ENCODE peak calls at places on chromosomes 12 and 14, in ten cellular contexts. I is gastrocnemius medialis; T is lower leg skin; X is tibial nerve; Z is GM23338; M is BJ; V is naive thymus-derived CD4-positive, alpha-beta T cell; Q is heart right ventricle; E is lung; O is CD8-positive, alpha-beta T cell. N is an unnamed sample.

GRCh38 chr12:104142543-104142942 is 4.5 kb upstream of the NFYB start:
- DNase-seq in V (no peak), I (no peak), O (no peak), E (peak), X (no peak), Q (no peak), Z (peak), M (no peak), T (no peak), N (no peak)

GRCh38 chr14:69316449-69317391 is 56.8 kb downstream of the GALNT16 start:
- DNase-seq in O (no peak), E (peak), V (no peak), Q (peak), T (peak), X (peak), I (peak), M (peak), Z (no peak), N (peak)

GRCh38 chr12:132736378-132736777 is 25.3 kb downstream of the ANKLE2 start:
- DNase-seq in M (no peak), V (no peak), O (no peak), Z (no peak), T (no peak), Q (no peak), I (no peak), X (no peak), E (no peak), N (no peak)

GRCh38 chr14:29637406-29637805 is 290.2 kb downstream of the PRKD1 start:
- DNase-seq in I (peak), O (no peak), X (peak), E (peak), T (peak), M (no peak), Q (peak), V (no peak), Z (no peak), N (no peak)

GRCh38 chr12:93361159-93361919 is 16.4 kb upstream of the NUDT4 start:
- DNase-seq in M (no peak), I (peak), T (no peak), Q (peak), E (no peak), Z (peak), O (no peak), V (no peak), X (no peak), N (no peak)

GRCh38 chr14:37697489-37698121 is 102.2 kb downstream of the TTC6 start:
- DNase-seq in I (no peak), T (no peak), V (no peak), X (no peak), Z (no peak), M (peak), E (no peak), Q (no peak), O (no peak), N (no peak)

GRCh38 chr12:1911598-1912575 is 6.6 kb downstream of the CACNA2D4 start:
- DNase-seq in V (no peak), O (no peak), I (peak), M (no peak), Q (no peak), T (no peak), X (no peak), Z (no peak), E (peak), N (no peak)

GRCh38 chr14:60647081-60647836 is 2.0 kb downstream of the SIX1 start:
- DNase-seq in X (no peak), Z (peak), T (no peak), E (no peak), O (no peak), M (no peak), Q (no peak), V (no peak), I (peak), N (no peak)

GRCh38 chr12:57149309-57149900 is 2.0 kb upstream of the LRP1-AS start:
- DNase-seq in V (no peak), Z (no peak), I (peak), M (no peak), E (peak), X (peak), Q (peak), O (no peak), T (peak), N (peak)

GRCh38 chr12:57765003-57765697 is 1.7 kb downstream of the CYP27B1 start:
- DNase-seq in X (no peak), T (no peak), M (no peak), E (no peak), Q (no peak), I (no peak), V (no peak), Z (peak), O (no peak), N (peak)

GRCh38 chr14:76430475-76430980 is 54.6 kb downstream of the ESRRB start:
- DNase-seq in E (no peak), Z (no peak), X (no peak), V (no peak), M (no peak), T (no peak), O (no peak), Q (no peak), I (no peak), N (no peak)

GRCh38 chr12:103930787-103931536 is 752 bp downstream of the HSP90B1 start:
- DNase-seq in I (peak), E (peak), V (no peak), T (peak), O (peak), Q (peak), X (peak), Z (peak), M (no peak), N (peak)

GRCh38 chr12:50326636-50327284 is 43.4 kb upstream of the LIMA1 start:
- DNase-seq in I (no peak), V (no peak), O (no peak), T (no peak), Z (no peak), M (peak), X (peak), E (peak), Q (no peak), N (no peak)

GRCh38 chr12:66944365-66944764 is 265.5 kb upstream of the GRIP1 start:
- DNase-seq in Q (no peak), V (no peak), X (no peak), M (no peak), O (no peak), I (no peak), T (no peak), Z (no peak), E (no peak), N (no peak)

GRCh38 chr12:45730116-45730841 is 773 bp downstream of the ARID2 start:
- DNase-seq in Z (peak), I (peak), Q (peak), E (peak), V (peak), T (peak), M (no peak), X (peak), O (peak), N (peak)

GRCh38 chr12:13099066-13099909 is 4.2 kb downstream of the GSG1 start:
- DNase-seq in Q (peak), T (no peak), X (no peak), V (no peak), M (no peak), E (no peak), Z (no peak), I (peak), O (no peak), N (no peak)

GRCh38 chr14:59688224-59689170 is 111.9 kb upstream of the CCDC175 start:
- DNase-seq in Z (peak), I (no peak), E (no peak), Q (peak), T (no peak), M (no peak), O (no peak), V (no peak), X (peak), N (peak)

GRCh38 chr12:12172106-12172511 is 94.7 kb downstream of the LRP6 start:
- DNase-seq in Q (no peak), V (no peak), X (no peak), E (no peak), O (no peak), M (peak), T (peak), Z (no peak), I (no peak), N (no peak)

GRCh38 chr12:22046968-22047390 is 961 bp downstream of the CMAS start:
- DNase-seq in I (no peak), Q (no peak), Z (no peak), V (no peak), M (no peak), T (no peak), E (no peak), X (no peak), O (no peak), N (no peak)

GRCh38 chr12:11731042-11731357 is 81.5 kb downstream of the ETV6 start:
- DNase-seq in I (no peak), Q (no peak), E (no peak), Z (no peak), O (no peak), V (no peak), M (no peak), T (no peak), X (no peak), N (no peak)

GRCh38 chr12:71787574-71787973 is 32.9 kb downstream of the RAB21 start:
- DNase-seq in Z (no peak), X (no peak), M (no peak), I (no peak), Q (no peak), V (no peak), E (no peak), O (no peak), T (no peak), N (no peak)

GRCh38 chr12:99200711-99201384 is 446.7 kb upstream of the GARIN6 start:
- DNase-seq in O (no peak), I (no peak), M (no peak), V (no peak), Z (no peak), X (no peak), E (no peak), Q (no peak), T (no peak), N (no peak)

GRCh38 chr14:22882529-22883190 is 362 bp upstream of the REM2 start:
- DNase-seq in Q (no peak), M (no peak), X (no peak), I (no peak), O (no peak), T (no peak), E (peak), Z (peak), V (peak), N (peak)

GRCh38 chr14:22884721-22885523 is 1.9 kb downstream of the REM2 start:
- DNase-seq in I (no peak), Q (no peak), E (no peak), O (no peak), V (no peak), X (no peak), M (no peak), T (no peak), Z (no peak), N (peak)

GRCh38 chr14:22885975-22886374 is 3.0 kb downstream of the REM2 start:
- DNase-seq in Z (no peak), M (no peak), E (no peak), Q (no peak), T (no peak), V (no peak), X (no peak), O (no peak), I (no peak), N (no peak)

GRCh38 chr14:22882064-22882463 is 958 bp upstream of the REM2 start:
- DNase-seq in X (no peak), V (no peak), Q (no peak), O (no peak), M (no peak), Z (no peak), T (no peak), I (no peak), E (no peak), N (no peak)

DNA sequence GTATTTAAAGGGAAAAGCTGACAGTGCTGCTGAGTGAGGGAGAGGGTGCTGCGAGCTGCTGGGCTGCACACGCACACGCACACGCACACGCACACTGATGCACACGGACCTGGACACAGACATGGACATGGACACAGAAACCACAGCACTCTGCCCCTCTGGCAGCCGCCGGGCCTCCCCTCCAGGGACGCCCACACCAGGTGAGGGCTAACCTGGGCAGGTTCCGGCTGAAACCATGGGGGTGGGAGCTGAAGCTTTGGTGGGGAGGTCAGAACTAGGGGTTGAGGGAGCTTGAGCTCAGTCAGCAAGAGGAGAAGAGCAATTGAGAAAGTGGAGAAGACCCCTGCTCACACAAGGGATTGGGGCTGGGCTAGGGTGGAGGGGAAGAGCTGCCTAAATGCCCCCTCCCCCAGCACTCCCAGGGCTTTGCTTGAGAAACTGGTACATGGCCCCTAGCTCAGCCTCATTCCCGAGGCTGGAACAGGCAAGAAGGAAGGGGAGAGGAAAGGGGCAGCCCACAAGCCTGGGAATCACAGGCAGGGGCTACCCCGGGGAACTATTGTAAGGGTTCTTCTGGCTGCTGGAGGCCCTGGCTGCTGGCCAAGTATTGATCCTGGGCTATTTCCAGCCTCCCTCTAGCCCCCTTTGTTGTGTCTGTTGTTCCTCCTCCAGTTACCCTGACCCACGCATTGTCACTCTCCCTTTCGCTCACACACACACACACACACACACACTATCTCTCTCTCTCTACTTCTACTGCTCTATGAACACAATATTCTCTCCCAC is at the start of gene REM2:
- DNase-seq in I (no peak), X (no peak), T (no peak), M (no peak), O (no peak), E (no peak), Q (no peak), Z (peak), V (no peak), N (no peak)
- H3K4me3 ChIP-seq in I (no peak), X (no peak), T (no peak), M (no peak), O (no peak), E (no peak), Q (no peak), Z (peak), V (no peak), N (no peak)

GRCh38 chr14:89399157-89399556 is 17.9 kb downstream of the FOXN3 start:
- DNase-seq in V (no peak), X (no peak), E (no peak), O (no peak), Q (no peak), M (no peak), I (no peak), Z (no peak), T (no peak), N (no peak)
- H3K4me3 ChIP-seq in V (no peak), X (no peak), E (no peak), O (no peak), Q (peak), M (no peak), I (no peak), Z (no peak), T (no peak), N (no peak)

GRCh38 chr12:31749024-31749704 is 20.3 kb upstream of the AMN1 start:
- DNase-seq in O (no peak), X (peak), V (no peak), T (peak), M (peak), Z (peak), Q (peak), E (peak), I (peak), N (peak)
- H3K4me3 ChIP-seq in O (no peak), X (no peak), V (peak), T (no peak), M (no peak), Z (no peak), Q (no peak), E (no peak), I (no peak), N (no peak)

GRCh38 chr12:65534105-65534841 is 255.8 kb downstream of the MSRB3 start:
- DNase-seq in E (no peak), Q (no peak), I (no peak), M (no peak), V (no peak), X (no peak), Z (no peak), O (no peak), T (no peak), N (no peak)
- H3K4me3 ChIP-seq in E (no peak), Q (no peak), I (no peak), M (no peak), V (no peak), X (no peak), Z (no peak), O (no peak), T (no peak), N (no peak)

DNA sequence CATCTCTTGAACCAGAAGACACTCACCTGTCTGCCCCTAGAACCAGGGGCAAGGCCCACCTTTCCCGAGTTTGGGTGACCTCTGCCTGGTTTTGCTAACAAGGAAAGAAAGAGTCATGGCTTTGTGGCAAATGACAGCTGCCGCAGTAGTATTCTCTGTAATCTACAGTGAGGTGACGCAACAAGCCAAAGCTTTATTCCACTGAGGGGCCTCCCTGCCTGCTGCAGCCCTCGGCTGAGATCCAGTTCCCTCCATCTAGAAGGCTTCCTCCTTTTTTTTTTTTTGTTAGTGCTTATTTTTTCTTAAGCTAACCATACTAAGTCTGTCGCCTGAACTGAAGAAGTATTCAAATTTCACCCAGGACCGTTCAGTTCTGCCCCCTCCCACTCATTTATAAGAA is 142.3 kb upstream of the TMCC3 start:
- DNase-seq in E (no peak), O (no peak), T (no peak), I (no peak), X (no peak), Z (no peak), Q (peak), V (no peak), M (no peak), N (no peak)
- H3K4me3 ChIP-seq in E (no peak), O (no peak), T (no peak), I (no peak), X (no peak), Z (no peak), Q (no peak), V (no peak), M (no peak), N (no peak)